ENCODE peak calls at places on chromosomes 11 and 22, in eight cellular contexts. One of them, this sample, is unnamed.

GRCh38 chr11:34305095-34305692 is 52.6 kb downstream of the ABTB2 start:
- DNase-seq in upper lobe of left lung: no peak
- DNase-seq in coronary artery: no peak
- DNase-seq in skeletal muscle cell: no peak
- DNase-seq in fibroblast of mammary gland: no peak
- DNase-seq in AG04450: no peak
- DNase-seq in cardiac muscle cell: no peak
- DNase-seq in choroid plexus epithelial cell: peak
- DNase-seq in this sample: no peak

GRCh38 chr11:106840993-106841392 is 177.3 kb downstream of the GUCY1A2 start:
- DNase-seq in AG04450: no peak
- DNase-seq in coronary artery: no peak
- DNase-seq in skeletal muscle cell: no peak
- DNase-seq in fibroblast of mammary gland: no peak
- DNase-seq in choroid plexus epithelial cell: no peak
- DNase-seq in cardiac muscle cell: no peak
- DNase-seq in upper lobe of left lung: no peak
- DNase-seq in this sample: no peak

GRCh38 chr22:28112548-28113043 is 193.5 kb upstream of the PITPNB start:
- DNase-seq in cardiac muscle cell: peak
- DNase-seq in coronary artery: no peak
- DNase-seq in upper lobe of left lung: no peak
- DNase-seq in fibroblast of mammary gland: peak
- DNase-seq in choroid plexus epithelial cell: peak
- DNase-seq in skeletal muscle cell: no peak
- DNase-seq in AG04450: no peak
- DNase-seq in this sample: peak

GRCh38 chr11:12287009-12287373 is 90.4 kb upstream of the PARVA start:
- DNase-seq in skeletal muscle cell: peak
- DNase-seq in choroid plexus epithelial cell: peak
- DNase-seq in upper lobe of left lung: no peak
- DNase-seq in coronary artery: peak
- DNase-seq in cardiac muscle cell: no peak
- DNase-seq in fibroblast of mammary gland: peak
- DNase-seq in AG04450: peak
- DNase-seq in this sample: peak

GRCh38 chr22:48955351-48956311 is 872.0 kb downstream of the BRD1 start:
- DNase-seq in AG04450: no peak
- DNase-seq in skeletal muscle cell: no peak
- DNase-seq in coronary artery: peak
- DNase-seq in upper lobe of left lung: peak
- DNase-seq in cardiac muscle cell: no peak
- DNase-seq in choroid plexus epithelial cell: no peak
- DNase-seq in fibroblast of mammary gland: no peak
- DNase-seq in this sample: peak

GRCh38 chr11:19093976-19094375 is 23.0 kb upstream of the ZDHHC13 start:
- DNase-seq in skeletal muscle cell: peak
- DNase-seq in choroid plexus epithelial cell: peak
- DNase-seq in upper lobe of left lung: no peak
- DNase-seq in cardiac muscle cell: no peak
- DNase-seq in AG04450: no peak
- DNase-seq in fibroblast of mammary gland: peak
- DNase-seq in coronary artery: no peak
- DNase-seq in this sample: no peak

GRCh38 chr11:64864473-64865285 is 13.7 kb downstream of the EHD1 start:
- DNase-seq in fibroblast of mammary gland: peak
- DNase-seq in coronary artery: peak
- DNase-seq in upper lobe of left lung: peak
- DNase-seq in AG04450: peak
- DNase-seq in cardiac muscle cell: peak
- DNase-seq in choroid plexus epithelial cell: peak
- DNase-seq in skeletal muscle cell: peak
- DNase-seq in this sample: no peak

GRCh38 chr11:17734986-17735822 is 623 bp downstream of the KCNC1 start:
- DNase-seq in coronary artery: no peak
- DNase-seq in fibroblast of mammary gland: peak
- DNase-seq in AG04450: peak
- DNase-seq in skeletal muscle cell: no peak
- DNase-seq in upper lobe of left lung: peak
- DNase-seq in choroid plexus epithelial cell: peak
- DNase-seq in cardiac muscle cell: peak
- DNase-seq in this sample: peak

GRCh38 chr22:27833803-27834202 is 32.2 kb upstream of the MN1 start:
- DNase-seq in coronary artery: no peak
- DNase-seq in fibroblast of mammary gland: no peak
- DNase-seq in cardiac muscle cell: no peak
- DNase-seq in upper lobe of left lung: no peak
- DNase-seq in AG04450: no peak
- DNase-seq in choroid plexus epithelial cell: no peak
- DNase-seq in skeletal muscle cell: no peak
- DNase-seq in this sample: peak

GRCh38 chr22:49960967-49961600 is 512 bp downstream of the PIM3 start:
- DNase-seq in AG04450: no peak
- DNase-seq in choroid plexus epithelial cell: peak
- DNase-seq in fibroblast of mammary gland: no peak
- DNase-seq in upper lobe of left lung: peak
- DNase-seq in cardiac muscle cell: peak
- DNase-seq in skeletal muscle cell: no peak
- DNase-seq in coronary artery: peak
- DNase-seq in this sample: peak

GRCh38 chr11:65945430-65945911 is at the start of gene TSGA10IP:
- DNase-seq in coronary artery: no peak
- DNase-seq in fibroblast of mammary gland: no peak
- DNase-seq in AG04450: no peak
- DNase-seq in skeletal muscle cell: no peak
- DNase-seq in choroid plexus epithelial cell: no peak
- DNase-seq in cardiac muscle cell: no peak
- DNase-seq in upper lobe of left lung: no peak
- DNase-seq in this sample: no peak

GRCh38 chr22:36478966-36479365 is 2.5 kb downstream of the TXN2 start:
- DNase-seq in coronary artery: no peak
- DNase-seq in choroid plexus epithelial cell: no peak
- DNase-seq in skeletal muscle cell: no peak
- DNase-seq in cardiac muscle cell: no peak
- DNase-seq in AG04450: no peak
- DNase-seq in upper lobe of left lung: no peak
- DNase-seq in fibroblast of mammary gland: no peak
- DNase-seq in this sample: no peak

GRCh38 chr11:477042-477715 is 27.1 kb downstream of the PTDSS2 start:
- DNase-seq in fibroblast of mammary gland: no peak
- DNase-seq in skeletal muscle cell: no peak
- DNase-seq in choroid plexus epithelial cell: peak
- DNase-seq in AG04450: no peak
- DNase-seq in cardiac muscle cell: no peak
- DNase-seq in coronary artery: no peak
- DNase-seq in upper lobe of left lung: no peak
- DNase-seq in this sample: no peak

GRCh38 chr11:8841899-8842298 is 69.1 kb upstream of the AKIP1 start:
- DNase-seq in upper lobe of left lung: no peak
- DNase-seq in skeletal muscle cell: no peak
- DNase-seq in cardiac muscle cell: no peak
- DNase-seq in coronary artery: no peak
- DNase-seq in fibroblast of mammary gland: no peak
- DNase-seq in choroid plexus epithelial cell: peak
- DNase-seq in AG04450: no peak
- DNase-seq in this sample: no peak

GRCh38 chr11:8838248-8838647 is 72.7 kb upstream of the AKIP1 start:
- DNase-seq in fibroblast of mammary gland: peak
- DNase-seq in cardiac muscle cell: no peak
- DNase-seq in AG04450: peak
- DNase-seq in upper lobe of left lung: no peak
- DNase-seq in choroid plexus epithelial cell: peak
- DNase-seq in coronary artery: no peak
- DNase-seq in skeletal muscle cell: peak
- DNase-seq in this sample: no peak

GRCh38 chr11:8839306-8839956 is 71.6 kb upstream of the AKIP1 start:
- DNase-seq in fibroblast of mammary gland: no peak
- DNase-seq in skeletal muscle cell: no peak
- DNase-seq in cardiac muscle cell: no peak
- DNase-seq in choroid plexus epithelial cell: no peak
- DNase-seq in upper lobe of left lung: no peak
- DNase-seq in coronary artery: no peak
- DNase-seq in AG04450: no peak
- DNase-seq in this sample: no peak

GRCh38 chr11:8834379-8834778 is 76.6 kb upstream of the AKIP1 start:
- DNase-seq in cardiac muscle cell: no peak
- DNase-seq in skeletal muscle cell: no peak
- DNase-seq in choroid plexus epithelial cell: no peak
- DNase-seq in coronary artery: no peak
- DNase-seq in AG04450: no peak
- DNase-seq in fibroblast of mammary gland: no peak
- DNase-seq in upper lobe of left lung: no peak
- DNase-seq in this sample: no peak

DNA sequence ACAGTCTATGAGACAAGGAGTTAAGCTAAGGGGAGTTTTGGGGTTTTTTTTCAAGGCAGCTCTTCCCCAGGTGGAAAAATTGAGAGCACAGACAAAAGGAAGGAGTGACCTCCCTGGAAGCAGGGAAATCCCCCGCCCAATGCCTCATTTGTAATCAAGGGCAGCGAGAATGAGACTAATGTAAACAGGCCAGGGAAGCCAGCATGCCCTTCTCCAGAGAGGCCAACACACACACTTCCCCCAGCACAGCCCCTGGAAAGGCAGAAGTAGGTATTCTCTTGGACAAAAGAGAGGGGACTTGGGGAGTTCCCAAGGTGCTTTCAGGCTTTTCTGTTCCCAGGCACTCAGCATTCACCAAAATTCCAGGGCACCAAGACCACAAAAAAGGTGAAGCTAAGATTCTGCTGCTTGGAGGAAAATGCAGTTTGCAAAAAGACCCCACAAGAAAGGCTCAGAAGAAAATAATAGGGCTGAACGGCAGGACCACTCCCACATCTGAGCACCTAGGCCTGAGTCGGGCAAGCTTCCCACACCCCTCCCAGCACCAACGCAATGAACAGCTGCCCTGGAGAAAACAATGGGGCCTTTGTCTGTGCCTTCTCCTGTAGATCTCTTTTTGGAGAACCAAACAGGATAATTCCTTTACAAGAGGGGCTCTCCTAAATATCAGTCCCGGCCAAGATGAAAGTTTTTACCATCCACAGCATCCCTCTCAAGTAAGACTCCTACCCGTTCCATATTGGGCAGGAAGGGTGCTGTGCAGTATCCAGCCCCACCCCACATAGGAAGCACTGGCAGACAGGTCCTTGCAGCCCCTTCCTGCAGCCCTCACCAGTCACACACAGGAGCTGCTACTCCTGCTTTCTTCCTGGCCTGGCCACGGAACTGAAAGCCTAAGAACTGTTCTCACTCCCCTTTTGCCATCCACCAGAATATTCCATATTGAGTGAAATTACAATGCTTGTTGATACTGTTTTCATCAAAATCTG is 70.7 kb upstream of the AKIP1 start:
- DNase-seq in coronary artery: no peak
- DNase-seq in cardiac muscle cell: no peak
- DNase-seq in upper lobe of left lung: no peak
- DNase-seq in skeletal muscle cell: no peak
- DNase-seq in choroid plexus epithelial cell: peak
- DNase-seq in fibroblast of mammary gland: no peak
- DNase-seq in AG04450: no peak
- DNase-seq in this sample: no peak
- H3K4me3 ChIP-seq in coronary artery: no peak
- H3K4me3 ChIP-seq in cardiac muscle cell: no peak
- H3K4me3 ChIP-seq in upper lobe of left lung: no peak
- H3K4me3 ChIP-seq in skeletal muscle cell: no peak
- H3K4me3 ChIP-seq in choroid plexus epithelial cell: no peak
- H3K4me3 ChIP-seq in fibroblast of mammary gland: no peak
- H3K4me3 ChIP-seq in AG04450: no peak
- H3K4me3 ChIP-seq in this sample: no peak

DNA sequence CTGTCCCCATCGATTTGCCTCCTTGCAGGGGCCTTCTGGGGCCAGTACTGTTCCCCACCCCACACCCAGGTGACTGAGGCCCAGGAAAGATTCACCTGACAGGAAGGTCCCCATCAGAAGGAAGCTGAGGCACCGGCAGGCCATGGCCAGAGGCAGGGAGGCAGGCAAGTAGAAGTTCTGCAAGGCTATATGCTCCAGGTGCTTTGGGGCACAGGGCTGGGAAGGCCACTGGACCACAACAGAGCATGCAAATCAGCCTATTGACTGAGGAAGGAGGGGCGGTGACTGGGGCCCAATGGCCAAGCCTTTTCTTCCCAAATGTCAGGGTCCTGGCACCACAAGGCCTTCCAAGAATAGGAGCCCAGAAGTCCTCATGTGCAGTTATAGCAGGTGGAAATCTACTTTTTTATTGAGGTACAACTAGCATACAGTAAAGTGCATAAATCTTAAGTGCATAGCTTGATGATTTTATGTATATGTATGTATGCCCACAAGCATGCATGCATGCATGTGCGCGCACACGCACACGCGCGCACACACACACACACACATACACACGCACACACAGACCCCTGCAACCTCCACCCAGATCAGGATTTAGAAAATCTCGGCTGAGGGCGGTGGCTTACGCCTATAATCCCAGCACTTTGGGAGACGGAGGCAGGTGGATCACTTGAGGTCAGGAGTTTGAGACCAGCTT is at the start of gene VPREB3:
- DNase-seq in coronary artery: no peak
- DNase-seq in AG04450: no peak
- DNase-seq in cardiac muscle cell: no peak
- DNase-seq in choroid plexus epithelial cell: no peak
- DNase-seq in skeletal muscle cell: no peak
- DNase-seq in fibroblast of mammary gland: no peak
- DNase-seq in upper lobe of left lung: no peak
- DNase-seq in this sample: no peak
- H3K4me3 ChIP-seq in coronary artery: no peak
- H3K4me3 ChIP-seq in AG04450: no peak
- H3K4me3 ChIP-seq in cardiac muscle cell: no peak
- H3K4me3 ChIP-seq in choroid plexus epithelial cell: no peak
- H3K4me3 ChIP-seq in skeletal muscle cell: no peak
- H3K4me3 ChIP-seq in fibroblast of mammary gland: no peak
- H3K4me3 ChIP-seq in upper lobe of left lung: no peak
- H3K4me3 ChIP-seq in this sample: no peak

GRCh38 chr22:22410121-22410520 is 98.4 kb downstream of the ZNF280B start:
- DNase-seq in coronary artery: no peak
- DNase-seq in cardiac muscle cell: no peak
- DNase-seq in choroid plexus epithelial cell: no peak
- DNase-seq in upper lobe of left lung: peak
- DNase-seq in AG04450: no peak
- DNase-seq in fibroblast of mammary gland: peak
- DNase-seq in skeletal muscle cell: peak
- DNase-seq in this sample: no peak
- H3K4me3 ChIP-seq in coronary artery: no peak
- H3K4me3 ChIP-seq in cardiac muscle cell: no peak
- H3K4me3 ChIP-seq in choroid plexus epithelial cell: no peak
- H3K4me3 ChIP-seq in upper lobe of left lung: no peak
- H3K4me3 ChIP-seq in AG04450: no peak
- H3K4me3 ChIP-seq in fibroblast of mammary gland: no peak
- H3K4me3 ChIP-seq in skeletal muscle cell: no peak
- H3K4me3 ChIP-seq in this sample: no peak

DNA sequence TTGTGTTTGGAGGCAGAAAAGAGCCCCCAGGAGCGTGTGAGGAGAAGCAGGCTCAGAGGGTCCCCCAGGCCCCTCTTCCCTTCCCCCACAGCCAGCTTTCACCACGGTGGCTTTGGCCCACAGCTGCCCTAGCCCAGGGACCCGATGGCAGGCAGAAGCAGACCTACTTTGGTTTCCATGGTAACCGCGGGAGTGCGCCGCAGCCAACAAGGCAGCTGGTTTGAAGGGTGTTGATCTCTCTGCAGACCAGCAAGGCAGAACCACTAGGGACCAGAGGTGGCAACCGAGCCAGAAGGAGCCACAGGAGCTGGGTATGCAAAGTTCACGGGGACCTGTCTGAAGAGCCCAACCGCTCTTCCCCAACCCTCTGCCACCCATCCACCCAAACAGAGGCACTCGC is 69.4 kb downstream of the BUD13 start:
- DNase-seq in upper lobe of left lung: no peak
- DNase-seq in coronary artery: no peak
- DNase-seq in skeletal muscle cell: no peak
- DNase-seq in fibroblast of mammary gland: no peak
- DNase-seq in choroid plexus epithelial cell: no peak
- DNase-seq in cardiac muscle cell: peak
- DNase-seq in AG04450: no peak
- DNase-seq in this sample: peak
- H3K4me3 ChIP-seq in upper lobe of left lung: no peak
- H3K4me3 ChIP-seq in coronary artery: no peak
- H3K4me3 ChIP-seq in skeletal muscle cell: no peak
- H3K4me3 ChIP-seq in fibroblast of mammary gland: no peak
- H3K4me3 ChIP-seq in choroid plexus epithelial cell: no peak
- H3K4me3 ChIP-seq in cardiac muscle cell: no peak
- H3K4me3 ChIP-seq in AG04450: no peak
- H3K4me3 ChIP-seq in this sample: no peak